ENCODE peak calls at places on chromosomes 2 and 18, in six cellular contexts. One of them, this sample, is unnamed.

GRCh38 chr2:241270531-241270930 is 44.9 kb downstream of the HDLBP start:
- DNase-seq in GM12878: no peak
- DNase-seq in K562: no peak
- DNase-seq in Panc1: no peak
- DNase-seq in H1: no peak
- DNase-seq in SK-N-SH: no peak
- DNase-seq in this sample: no peak

GRCh38 chr2:160371251-160372009 is 122.2 kb downstream of the RBMS1 start:
- DNase-seq in SK-N-SH: peak
- DNase-seq in GM12878: no peak
- DNase-seq in Panc1: no peak
- DNase-seq in H1: no peak
- DNase-seq in K562: no peak
- DNase-seq in this sample: no peak

GRCh38 chr18:36931116-36931515 is 102.2 kb downstream of the KIAA1328 start:
- DNase-seq in SK-N-SH: no peak
- DNase-seq in GM12878: no peak
- DNase-seq in H1: no peak
- DNase-seq in K562: no peak
- DNase-seq in Panc1: no peak
- DNase-seq in this sample: no peak

GRCh38 chr2:26669099-26669498 is 23.4 kb upstream of the KCNK3 start:
- DNase-seq in Panc1: no peak
- DNase-seq in GM12878: no peak
- DNase-seq in H1: no peak
- DNase-seq in K562: no peak
- DNase-seq in SK-N-SH: no peak
- DNase-seq in this sample: no peak

GRCh38 chr2:144217853-144218633 is 301.9 kb downstream of the ZEB2 start:
- DNase-seq in GM12878: no peak
- DNase-seq in K562: no peak
- DNase-seq in SK-N-SH: no peak
- DNase-seq in Panc1: no peak
- DNase-seq in H1: no peak
- DNase-seq in this sample: no peak

GRCh38 chr18:48002933-48003365 is 72.5 kb upstream of the SMAD2 start:
- DNase-seq in SK-N-SH: no peak
- DNase-seq in Panc1: peak
- DNase-seq in K562: no peak
- DNase-seq in GM12878: no peak
- DNase-seq in H1: no peak
- DNase-seq in this sample: peak

GRCh38 chr2:181836583-181836982 is 54.9 kb upstream of the ITPRID2 start:
- DNase-seq in K562: no peak
- DNase-seq in Panc1: no peak
- DNase-seq in GM12878: peak
- DNase-seq in SK-N-SH: no peak
- DNase-seq in H1: no peak
- DNase-seq in this sample: no peak

GRCh38 chr2:39837856-39838453 is 58.9 kb upstream of the THUMPD2 start:
- DNase-seq in SK-N-SH: peak
- DNase-seq in Panc1: peak
- DNase-seq in H1: peak
- DNase-seq in GM12878: peak
- DNase-seq in K562: peak
- DNase-seq in this sample: peak

GRCh38 chr2:55073278-55073677 is 23.0 kb upstream of the RTN4 start:
- DNase-seq in K562: no peak
- DNase-seq in GM12878: no peak
- DNase-seq in SK-N-SH: no peak
- DNase-seq in H1: no peak
- DNase-seq in Panc1: no peak
- DNase-seq in this sample: no peak

DNA sequence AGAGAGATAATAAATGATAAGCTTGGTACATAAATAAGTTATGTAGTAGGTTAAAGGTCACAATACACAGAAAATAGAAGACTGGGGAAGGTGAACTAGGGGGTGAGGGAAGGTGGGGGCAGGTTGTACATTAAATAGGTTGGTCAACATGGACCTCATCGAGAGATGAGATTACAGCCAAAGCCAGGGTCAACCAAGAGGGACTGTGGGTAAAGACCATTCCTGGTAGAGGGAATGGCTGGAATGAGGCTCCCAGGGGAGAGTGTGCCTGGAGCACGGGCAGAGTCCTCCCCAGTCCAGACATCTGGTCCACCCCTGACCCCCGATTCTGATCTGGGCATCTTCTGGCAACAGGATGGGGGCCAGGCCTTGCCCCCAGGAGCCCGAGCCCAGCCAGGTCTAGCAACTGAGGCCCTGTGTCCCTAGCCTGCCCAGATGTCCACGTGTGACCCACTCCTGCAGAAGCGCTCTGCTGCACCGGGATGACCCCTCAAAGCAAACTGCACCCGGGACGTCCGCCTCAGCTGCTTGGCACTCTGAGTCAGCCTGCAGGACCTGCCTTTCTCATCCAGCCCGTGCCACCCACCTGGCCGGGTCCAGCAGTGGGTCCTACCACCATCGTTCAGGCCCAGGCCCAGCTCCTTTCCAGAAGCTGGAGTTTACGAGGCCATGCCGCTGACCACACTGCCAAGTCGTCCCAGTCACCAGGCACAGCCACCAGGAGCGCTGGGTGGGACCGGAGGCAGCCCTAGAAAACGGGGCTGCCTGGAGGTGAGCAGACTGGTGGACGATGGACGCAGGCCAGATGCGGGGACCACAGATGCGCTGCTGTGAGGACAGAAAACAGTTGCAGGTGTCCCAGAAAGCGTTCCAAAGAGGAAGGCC is 56.2 kb upstream of the ID2 start:
- DNase-seq in SK-N-SH: no peak
- DNase-seq in H1: no peak
- DNase-seq in Panc1: no peak
- DNase-seq in GM12878: no peak
- DNase-seq in K562: no peak
- DNase-seq in this sample: no peak
- TF ChIP-seq POLR2AphosphoS5 in SK-N-SH: no peak
- TF ChIP-seq POLR2AphosphoS5 in H1: no peak
- TF ChIP-seq POLR2AphosphoS5 in Panc1: no peak
- TF ChIP-seq POLR2AphosphoS5 in GM12878: no peak
- TF ChIP-seq POLR2AphosphoS5 in K562: no peak
- TF ChIP-seq POLR2AphosphoS5 in this sample: no peak

GRCh38 chr18:63936932-63937393 is 12.1 kb upstream of the HMSD start:
- DNase-seq in K562: no peak
- DNase-seq in Panc1: no peak
- DNase-seq in H1: no peak
- DNase-seq in GM12878: no peak
- DNase-seq in SK-N-SH: no peak
- DNase-seq in this sample: no peak
- TF ChIP-seq CTCF in K562: no peak
- TF ChIP-seq CTCF in Panc1: no peak
- TF ChIP-seq CTCF in H1: no peak
- TF ChIP-seq CTCF in GM12878: no peak
- TF ChIP-seq CTCF in SK-N-SH: no peak
- TF ChIP-seq CTCF in this sample: no peak

GRCh38 chr2:79219383-79219988 is 59.9 kb upstream of the REG3A start:
- DNase-seq in SK-N-SH: peak
- DNase-seq in K562: peak
- DNase-seq in H1: peak
- DNase-seq in GM12878: peak
- DNase-seq in Panc1: peak
- DNase-seq in this sample: no peak

GRCh38 chr2:79223539-79223938 is 64.0 kb upstream of the REG3A start:
- DNase-seq in Panc1: no peak
- DNase-seq in GM12878: no peak
- DNase-seq in SK-N-SH: peak
- DNase-seq in K562: no peak
- DNase-seq in H1: no peak
- DNase-seq in this sample: no peak
- TF ChIP-seq SIN3A in Panc1: no peak
- TF ChIP-seq SIN3A in GM12878: no peak
- TF ChIP-seq SIN3A in SK-N-SH: no peak
- TF ChIP-seq SIN3A in K562: no peak
- TF ChIP-seq SIN3A in H1: no peak
- TF ChIP-seq SIN3A in this sample: no peak

DNA sequence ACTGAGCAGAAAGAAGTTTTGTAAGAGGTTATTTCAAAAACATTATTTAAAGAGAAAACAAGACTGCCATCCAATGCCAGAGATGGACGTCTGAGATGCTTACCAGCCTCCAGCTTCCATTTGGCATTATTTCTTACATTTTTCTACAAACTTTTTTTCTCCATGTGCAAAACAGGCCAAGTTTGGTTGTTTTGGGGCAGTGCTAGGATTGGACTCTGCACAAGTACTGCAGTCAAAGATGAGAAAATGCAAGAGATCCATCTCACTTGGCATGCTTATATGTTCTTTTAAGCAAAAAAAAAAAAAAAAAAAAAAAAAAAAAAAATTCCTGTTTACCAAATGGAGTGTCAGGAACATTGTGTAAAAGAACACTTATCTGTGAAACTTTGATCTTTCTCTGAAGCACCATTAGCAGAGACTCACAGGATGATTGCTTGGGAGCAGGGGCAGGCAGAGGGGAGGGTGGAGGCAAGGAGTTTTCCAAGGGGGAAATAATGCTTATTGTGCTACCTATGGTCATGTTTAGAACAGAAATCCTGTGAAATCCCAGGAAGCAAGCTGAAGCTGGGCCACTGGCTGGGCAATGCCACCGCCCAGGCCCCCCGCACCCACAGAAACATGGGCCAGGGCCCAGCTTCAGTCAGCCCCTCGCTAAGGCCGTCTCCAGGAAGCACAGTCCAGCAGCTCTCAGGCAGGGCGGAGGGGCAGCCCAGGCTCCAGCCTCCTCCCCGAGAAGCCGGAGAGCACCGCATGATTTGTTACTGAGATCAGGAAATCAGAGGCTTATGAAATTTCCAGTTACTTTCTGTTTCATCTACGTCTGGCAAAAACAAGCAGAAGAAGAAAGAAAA is 229.4 kb downstream of the ZNF516 start:
- DNase-seq in H1: no peak
- DNase-seq in Panc1: no peak
- DNase-seq in GM12878: no peak
- DNase-seq in K562: no peak
- DNase-seq in SK-N-SH: no peak
- DNase-seq in this sample: no peak
- TF ChIP-seq POLR2AphosphoS5 in H1: no peak
- TF ChIP-seq POLR2AphosphoS5 in Panc1: no peak
- TF ChIP-seq POLR2AphosphoS5 in GM12878: no peak
- TF ChIP-seq POLR2AphosphoS5 in K562: no peak
- TF ChIP-seq POLR2AphosphoS5 in SK-N-SH: no peak
- TF ChIP-seq POLR2AphosphoS5 in this sample: no peak

This sample was measured in HCT116.